ENCODE peak calls at places on chromosome 20, in eight cellular contexts. U, I, J, W, M, R, B and Q are unnamed samples.

GRCh38 chr20:37757550-37757949 is 63.7 kb downstream of the CTNNBL1 start:
- DNase-seq in M (no peak), W (no peak), B (no peak), U (peak), R (no peak), I (no peak), J (no peak), Q (no peak)

GRCh38 chr20:16013631-16014030 is 559.6 kb downstream of the KIF16B start:
- DNase-seq in B (no peak), R (no peak), I (no peak), U (no peak), M (no peak), W (no peak), J (no peak), Q (no peak)

GRCh38 chr20:38804682-38805501 is 605 bp upstream of the PPP1R16B start:
- DNase-seq in J (no peak), B (peak), R (no peak), U (peak), M (no peak), W (no peak), I (no peak), Q (no peak)

GRCh38 chr20:22496817-22497216 is 87.6 kb downstream of the FOXA2 start:
- DNase-seq in W (peak), I (no peak), U (no peak), R (no peak), J (no peak), M (no peak), B (no peak), Q (no peak)

GRCh38 chr20:32378461-32378860 is 20.3 kb downstream of the ASXL1 start:
- DNase-seq in M (no peak), J (no peak), U (no peak), B (peak), I (peak), W (no peak), R (no peak), Q (no peak)

GRCh38 chr20:17898548-17898994 is 70.0 kb downstream of the SNX5 start:
- DNase-seq in B (peak), J (peak), R (peak), W (peak), M (peak), I (peak), U (peak), Q (peak)

GRCh38 chr20:45629496-45630100 is at the start of gene WFDC10A:
- DNase-seq in M (peak), W (peak), I (peak), B (peak), J (peak), U (peak), R (no peak), Q (peak)

GRCh38 chr20:61537239-61537638 is 285.2 kb downstream of the CDH4 start:
- DNase-seq in J (no peak), W (no peak), B (no peak), U (no peak), R (no peak), I (no peak), M (no peak), Q (no peak)

GRCh38 chr20:52035977-52036376 is 155.6 kb downstream of the ZFP64 start:
- DNase-seq in W (no peak), J (peak), M (no peak), R (no peak), B (no peak), I (no peak), U (no peak), Q (no peak)

GRCh38 chr20:39676236-39676635 is 714.1 kb downstream of the DHX35 start:
- DNase-seq in J (no peak), M (no peak), I (no peak), R (no peak), U (no peak), W (no peak), B (no peak), Q (no peak)

GRCh38 chr20:18005990-18006364 is 37.2 kb downstream of the MGME1 start:
- DNase-seq in W (no peak), R (no peak), J (no peak), B (no peak), U (no peak), I (peak), M (no peak), Q (no peak)

GRCh38 chr20:20210327-20210726 is 157.6 kb upstream of the INSM1 start:
- DNase-seq in U (no peak), R (no peak), W (peak), M (no peak), B (no peak), I (no peak), J (no peak), Q (no peak)

GRCh38 chr20:51749674-51750036 is 18.5 kb downstream of the ATP9A start:
- DNase-seq in B (peak), J (no peak), R (no peak), M (peak), U (no peak), W (peak), I (peak), Q (peak)

GRCh38 chr20:63850689-63851547 is 10.4 kb upstream of the ABHD16B start:
- DNase-seq in M (no peak), I (no peak), R (no peak), J (no peak), B (no peak), U (no peak), W (no peak), Q (no peak)

GRCh38 chr20:33817411-33817810 is 6.3 kb downstream of the CHMP4B start:
- DNase-seq in U (no peak), W (no peak), J (no peak), B (no peak), M (no peak), R (no peak), I (no peak), Q (no peak)

GRCh38 chr20:60728705-60729104 is 523.4 kb upstream of the CDH4 start:
- DNase-seq in W (no peak), M (no peak), U (no peak), B (no peak), J (no peak), I (no peak), R (no peak), Q (no peak)

GRCh38 chr20:47785900-47786762 is 850 bp upstream of the SULF2 start:
- DNase-seq in B (peak), U (no peak), J (peak), W (peak), R (peak), M (peak), I (peak), Q (peak)

GRCh38 chr20:43537921-43538854 is 20.6 kb upstream of the SGK2 start:
- DNase-seq in I (peak), J (peak), B (peak), W (peak), M (peak), U (peak), R (peak), Q (peak)

GRCh38 chr20:32512047-32512385 is 73.1 kb downstream of the NOL4L start:
- DNase-seq in W (no peak), M (no peak), J (no peak), B (no peak), U (no peak), I (no peak), R (no peak), Q (no peak)

GRCh38 chr20:38573381-38573780 is 7.6 kb upstream of the ADIG start:
- DNase-seq in B (no peak), R (no peak), J (no peak), I (no peak), W (peak), M (no peak), U (no peak), Q (no peak)

GRCh38 chr20:60372282-60372681 is 414.1 kb downstream of the CDH26 start:
- DNase-seq in B (no peak), U (no peak), R (no peak), J (no peak), I (no peak), W (no peak), M (no peak), Q (no peak)

GRCh38 chr20:1809611-1810510 is 85.3 kb upstream of the SIRPA start:
- DNase-seq in B (peak), U (no peak), M (peak), J (peak), I (peak), W (peak), R (no peak), Q (peak)

GRCh38 chr20:47927385-47927851 is 142.1 kb upstream of the SULF2 start:
- DNase-seq in W (peak), J (peak), R (no peak), I (peak), M (no peak), U (no peak), B (no peak), Q (peak)

GRCh38 chr20:61746781-61747180 is 318.9 kb downstream of the TAF4 start:
- DNase-seq in U (no peak), I (no peak), B (no peak), J (no peak), W (no peak), R (no peak), M (no peak), Q (no peak)

GRCh38 chr20:56859751-56860366 is 230.8 kb downstream of the TFAP2C start:
- DNase-seq in J (no peak), U (no peak), I (no peak), R (no peak), W (no peak), B (no peak), M (no peak), Q (no peak)

GRCh38 chr20:438581-439469 is 23.5 kb downstream of the TBC1D20 start:
- DNase-seq in J (no peak), I (no peak), B (no peak), U (peak), M (no peak), R (no peak), W (no peak), Q (no peak)

GRCh38 chr20:1949306-1949705 is 44.6 kb downstream of the PDYN start:
- DNase-seq in M (no peak), I (no peak), R (no peak), J (no peak), U (no peak), W (peak), B (no peak), Q (no peak)

GRCh38 chr20:61765081-61765870 is 300.4 kb downstream of the TAF4 start:
- DNase-seq in U (no peak), I (no peak), M (no peak), W (no peak), R (no peak), B (no peak), J (no peak), Q (no peak)

GRCh38 chr20:17705916-17706315 is 6.2 kb downstream of the BANF2 start:
- DNase-seq in J (no peak), I (no peak), M (no peak), R (no peak), W (no peak), B (no peak), U (no peak), Q (no peak)

GRCh38 chr20:62776692-62777527 is 19.4 kb upstream of the MRGBP start:
- DNase-seq in J (no peak), M (no peak), R (no peak), W (no peak), U (peak), B (no peak), I (no peak), Q (peak)

GRCh38 chr20:62905536-62906117 is 20.7 kb downstream of the DIDO1 start:
- DNase-seq in M (no peak), W (no peak), I (no peak), R (no peak), J (no peak), U (no peak), B (no peak), Q (no peak)

GRCh38 chr20:22678678-22679077 is 94.3 kb upstream of the FOXA2 start:
- DNase-seq in M (no peak), I (no peak), J (no peak), R (no peak), U (no peak), B (no peak), W (no peak), Q (no peak)

GRCh38 chr20:1130849-1131248 is 12.4 kb downstream of the PSMF1 start:
- DNase-seq in W (no peak), M (no peak), J (no peak), R (no peak), U (no peak), I (no peak), B (no peak), Q (no peak)

GRCh38 chr20:54980321-54980960 is 505.0 kb downstream of the DOK5 start:
- DNase-seq in B (no peak), M (no peak), W (peak), I (peak), R (no peak), U (peak), J (no peak), Q (no peak)
- TF ChIP-seq CTCF in B (no peak), M (no peak), W (peak), I (peak), R (peak), U (peak), J (peak), Q (no peak)

DNA sequence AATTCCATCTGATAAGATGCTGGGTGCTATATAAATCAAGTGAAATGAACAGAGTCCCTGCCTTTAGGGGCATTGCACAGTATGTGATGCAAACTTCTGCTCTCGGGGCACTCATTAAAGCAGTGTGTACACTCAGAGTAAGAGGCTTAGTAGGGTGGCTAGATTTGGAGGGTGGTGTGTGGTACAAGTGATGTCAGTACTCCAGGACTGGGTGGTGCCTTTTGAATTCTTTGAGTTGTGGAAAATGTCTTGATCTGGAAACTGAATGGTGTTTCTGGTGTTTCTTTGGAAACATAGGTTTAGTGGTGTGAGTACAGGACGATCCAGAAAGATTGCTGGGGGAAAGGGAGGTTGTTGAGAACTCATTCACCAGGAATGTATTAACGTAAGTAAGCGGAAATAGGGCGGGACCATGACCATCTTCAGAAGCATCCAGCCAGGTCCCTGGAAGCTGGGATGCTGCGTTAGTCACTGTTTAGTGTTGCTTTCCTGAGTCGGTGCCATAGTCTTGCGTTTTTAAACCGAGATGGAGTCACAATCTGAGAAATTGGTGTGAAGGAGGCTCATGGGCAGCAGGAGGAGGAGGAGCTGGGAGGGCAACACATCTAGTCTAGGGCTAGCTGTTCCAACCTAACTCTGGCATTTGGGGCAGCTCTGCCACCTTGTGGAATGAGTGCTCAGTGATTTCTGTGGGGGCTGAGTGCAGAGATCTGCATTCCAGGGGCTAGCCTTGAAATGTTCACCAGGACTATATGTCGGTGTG is 70.3 kb downstream of the SCAND1 start:
- DNase-seq in I (peak), B (peak), J (peak), M (peak), W (peak), U (peak), R (peak), Q (peak)
- H3K4me3 ChIP-seq in I (peak), B (no peak), J (peak), M (peak), W (peak), U (no peak), R (no peak), Q (peak)

GRCh38 chr20:24994470-24995368 is 2.2 kb upstream of the APMAP start:
- DNase-seq in B (peak), M (peak), U (peak), W (peak), I (peak), R (peak), J (peak), Q (peak)
- TF ChIP-seq CTCF in B (peak), M (peak), U (peak), W (peak), I (peak), R (peak), J (peak), Q (peak)

DNA sequence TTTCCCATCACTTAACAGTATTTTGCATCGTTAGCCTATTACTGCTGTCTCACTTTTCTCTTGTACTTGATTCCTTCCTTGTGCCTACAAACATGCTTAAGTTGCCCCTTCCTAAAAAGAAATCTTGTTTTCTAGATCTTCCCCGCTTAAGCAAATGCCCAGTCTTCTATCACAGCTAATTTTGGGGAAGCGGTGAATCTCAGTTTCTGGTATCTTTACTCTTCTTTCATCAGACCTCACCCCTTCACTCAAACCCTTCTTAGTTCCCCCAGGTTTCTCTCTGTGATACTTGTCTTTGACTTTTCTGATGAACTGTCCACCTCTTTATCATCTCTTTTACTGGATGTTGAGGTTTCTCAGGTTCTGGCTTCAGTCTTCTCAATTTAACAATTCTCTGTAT is 14.2 kb downstream of the VAPB start:
- DNase-seq in U (no peak), B (no peak), I (no peak), R (no peak), W (no peak), M (no peak), J (no peak), Q (no peak)
- H3K4me3 ChIP-seq in U (no peak), B (no peak), I (no peak), R (no peak), W (no peak), M (no peak), J (no peak), Q (no peak)

DNA sequence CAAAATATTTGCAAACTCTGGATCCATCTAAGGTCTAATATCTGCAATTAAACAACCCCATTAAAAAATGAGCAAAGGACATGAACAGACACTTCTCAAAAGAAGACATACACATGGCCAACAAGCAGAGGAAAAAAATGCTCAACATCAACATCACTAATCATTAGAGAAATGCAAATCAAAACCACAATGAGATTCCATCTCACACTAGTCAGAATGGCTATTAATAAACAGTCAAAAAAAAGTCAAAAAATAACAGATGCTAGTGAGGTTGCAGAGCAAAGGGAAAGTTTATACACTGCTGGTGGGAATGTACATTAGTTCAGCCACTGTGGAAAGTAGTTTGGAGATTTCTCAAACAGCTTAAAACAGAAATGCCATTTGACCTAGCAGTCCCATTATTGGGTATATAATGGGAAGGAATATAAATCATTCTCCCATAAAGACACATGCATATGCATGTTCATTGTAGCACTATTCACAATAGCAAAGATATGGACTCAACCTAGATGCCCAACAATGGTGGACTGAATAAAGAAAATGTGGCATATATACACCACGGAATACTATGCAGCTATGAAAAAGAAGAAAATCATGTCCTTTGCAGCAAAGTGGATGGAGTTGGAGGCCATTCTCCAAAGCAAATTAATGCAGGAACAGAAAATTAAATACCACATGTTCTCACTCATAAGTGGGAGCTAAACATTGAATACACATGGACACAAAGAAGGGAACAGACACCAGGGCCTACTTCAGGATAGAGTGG is 9.1 kb downstream of the ZNFX1 start:
- DNase-seq in J (no peak), B (peak), U (no peak), R (no peak), M (peak), W (peak), I (peak), Q (peak)
- TF ChIP-seq CTCF in J (no peak), B (no peak), U (no peak), R (no peak), M (no peak), W (no peak), I (no peak), Q (no peak)

GRCh38 chr20:53227523-53227922 is 255.4 kb downstream of the TSHZ2 start:
- DNase-seq in B (no peak), J (no peak), M (no peak), R (no peak), W (peak), U (no peak), I (no peak), Q (no peak)
- H3K4me3 ChIP-seq in B (no peak), J (no peak), M (no peak), R (no peak), W (no peak), U (peak), I (no peak), Q (no peak)

GRCh38 chr20:14191559-14191958 is 145.9 kb downstream of the FLRT3 start:
- DNase-seq in J (no peak), B (no peak), W (no peak), M (no peak), U (no peak), R (no peak), I (no peak), Q (no peak)

GRCh38 chr20:14197097-14197496 is 140.3 kb downstream of the FLRT3 start:
- DNase-seq in U (no peak), B (peak), I (peak), W (peak), J (no peak), M (peak), R (no peak), Q (peak)

GRCh38 chr20:14189794-14190402 is 147.5 kb downstream of the FLRT3 start:
- DNase-seq in I (peak), B (peak), U (peak), M (peak), J (peak), W (peak), R (no peak), Q (peak)

GRCh38 chr20:14193443-14193842 is 144.0 kb downstream of the FLRT3 start:
- DNase-seq in J (no peak), B (no peak), R (no peak), U (no peak), W (no peak), I (no peak), M (no peak), Q (no peak)

GRCh38 chr20:14193885-14194284 is 143.5 kb downstream of the FLRT3 start:
- DNase-seq in R (no peak), W (peak), U (no peak), B (no peak), M (no peak), I (no peak), J (no peak), Q (no peak)
- TF ChIP-seq CTCF in R (no peak), W (peak), U (no peak), B (no peak), M (peak), I (peak), J (no peak), Q (no peak)

GRCh38 chr20:40686893-40687292 is 2.1 kb downstream of the MAFB start:
- DNase-seq in M (no peak), B (peak), J (no peak), U (no peak), W (no peak), I (no peak), R (no peak), Q (no peak)
- H3K4me3 ChIP-seq in M (peak), B (peak), J (no peak), U (no peak), W (peak), I (peak), R (peak), Q (peak)

DNA sequence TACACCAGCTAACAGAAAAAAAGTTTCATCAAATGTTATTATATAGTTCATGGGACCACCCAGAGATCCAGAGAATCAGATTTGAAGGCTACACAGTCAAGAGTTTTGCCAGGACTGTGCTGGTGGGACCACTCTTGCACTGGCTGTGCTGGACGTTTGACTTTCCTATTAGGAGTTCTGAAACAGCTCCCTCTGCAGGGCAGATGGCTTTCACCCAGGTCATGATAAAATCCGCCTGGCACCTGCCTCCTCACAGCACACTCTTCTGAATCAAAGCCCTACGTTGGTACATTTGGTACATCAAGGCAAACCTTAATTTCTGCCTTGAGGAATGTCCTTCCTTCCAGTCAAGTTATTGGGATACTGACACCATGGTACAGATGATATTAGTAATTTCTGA is 302.1 kb downstream of the ZNF217 start:
- DNase-seq in B (no peak), R (no peak), U (peak), W (no peak), I (no peak), M (no peak), J (no peak), Q (no peak)
- TF ChIP-seq CTCF in B (no peak), R (no peak), U (peak), W (peak), I (no peak), M (no peak), J (no peak), Q (no peak)

GRCh38 chr20:46709055-46709458 is 392 bp upstream of the SLC2A10 start:
- DNase-seq in B (no peak), W (no peak), M (no peak), J (no peak), I (no peak), R (no peak), U (no peak), Q (no peak)
- H3K4me3 ChIP-seq in B (peak), W (peak), M (peak), J (peak), I (peak), R (peak), U (no peak), Q (peak)